ENCODE peak calls at places on chromosomes 16 and 17, in ten cellular contexts. One of them, this sample, is unnamed.

GRCh38 chr16:89643769-89644300 is 13.7 kb downstream of the CHMP1A start:
- DNase-seq in Caco-2: no peak
- DNase-seq in lung: no peak
- DNase-seq in cardiac muscle cell: no peak
- DNase-seq in fibroblast of mammary gland: no peak
- DNase-seq in transverse colon: no peak
- DNase-seq in GM12865: no peak
- DNase-seq in AG04449: no peak
- DNase-seq in left lung: no peak
- DNase-seq in fibroblast of the aortic adventitia: no peak
- DNase-seq in this sample: no peak

GRCh38 chr17:57599271-57600045 is 145.6 kb downstream of the CCDC182 start:
- DNase-seq in left lung: no peak
- DNase-seq in GM12865: peak; percentile 20
- DNase-seq in cardiac muscle cell: no peak
- DNase-seq in fibroblast of the aortic adventitia: no peak
- DNase-seq in AG04449: no peak
- DNase-seq in fibroblast of mammary gland: no peak
- DNase-seq in transverse colon: no peak
- DNase-seq in Caco-2: peak; percentile 2
- DNase-seq in lung: no peak
- DNase-seq in this sample: no peak

GRCh38 chr17:73641779-73642580 is 2.3 kb downstream of the SDK2 start:
- DNase-seq in cardiac muscle cell: no peak
- DNase-seq in AG04449: no peak
- DNase-seq in Caco-2: no peak
- DNase-seq in left lung: no peak
- DNase-seq in fibroblast of the aortic adventitia: no peak
- DNase-seq in GM12865: no peak
- DNase-seq in lung: no peak
- DNase-seq in transverse colon: no peak
- DNase-seq in fibroblast of mammary gland: no peak
- DNase-seq in this sample: no peak

GRCh38 chr16:2473999-2474876 is 689 bp upstream of the TBC1D24 start:
- DNase-seq in cardiac muscle cell: peak; percentile 74
- DNase-seq in transverse colon: peak; percentile 62
- DNase-seq in fibroblast of the aortic adventitia: no peak
- DNase-seq in fibroblast of mammary gland: no peak
- DNase-seq in AG04449: no peak
- DNase-seq in lung: no peak
- DNase-seq in left lung: peak; percentile 91
- DNase-seq in GM12865: peak; percentile 72
- DNase-seq in Caco-2: no peak
- DNase-seq in this sample: peak; percentile 53

GRCh38 chr17:75090871-75091854 is 3.4 kb downstream of the SLC16A5 start:
- DNase-seq in GM12865: no peak
- DNase-seq in AG04449: no peak
- DNase-seq in left lung: no peak
- DNase-seq in Caco-2: no peak
- DNase-seq in transverse colon: peak; percentile 75
- DNase-seq in fibroblast of mammary gland: no peak
- DNase-seq in fibroblast of the aortic adventitia: no peak
- DNase-seq in cardiac muscle cell: no peak
- DNase-seq in lung: no peak
- DNase-seq in this sample: peak; percentile 69

GRCh38 chr17:7034955-7035590 is 742 bp upstream of the SLC16A13 start:
- DNase-seq in Caco-2: no peak
- DNase-seq in cardiac muscle cell: no peak
- DNase-seq in transverse colon: no peak
- DNase-seq in fibroblast of mammary gland: no peak
- DNase-seq in GM12865: peak; percentile 64
- DNase-seq in lung: no peak
- DNase-seq in left lung: no peak
- DNase-seq in fibroblast of the aortic adventitia: no peak
- DNase-seq in AG04449: no peak
- DNase-seq in this sample: no peak

GRCh38 chr17:39197380-39198185 is at the start of gene CACNB1:
- DNase-seq in lung: peak; percentile 77
- DNase-seq in fibroblast of mammary gland: peak; percentile 53
- DNase-seq in left lung: peak; percentile 93
- DNase-seq in AG04449: no peak
- DNase-seq in GM12865: peak; percentile 84
- DNase-seq in cardiac muscle cell: peak; percentile 91
- DNase-seq in fibroblast of the aortic adventitia: peak; percentile 62
- DNase-seq in transverse colon: peak; percentile 82
- DNase-seq in Caco-2: peak; percentile 86
- DNase-seq in this sample: peak; percentile 90

GRCh38 chr16:50265260-50265659 is 1.1 kb upstream of the ADCY7 start:
- DNase-seq in left lung: no peak
- DNase-seq in lung: no peak
- DNase-seq in GM12865: peak; percentile 71
- DNase-seq in fibroblast of mammary gland: no peak
- DNase-seq in cardiac muscle cell: no peak
- DNase-seq in Caco-2: no peak
- DNase-seq in transverse colon: peak; percentile 42
- DNase-seq in AG04449: no peak
- DNase-seq in fibroblast of the aortic adventitia: no peak
- DNase-seq in this sample: no peak

GRCh38 chr17:64938925-64939474 is 19.7 kb upstream of the LRRC37A3 start:
- DNase-seq in Caco-2: no peak
- DNase-seq in left lung: peak; percentile 93
- DNase-seq in fibroblast of the aortic adventitia: peak; percentile 37
- DNase-seq in cardiac muscle cell: peak; percentile 63
- DNase-seq in lung: peak; percentile 45
- DNase-seq in fibroblast of mammary gland: peak; percentile 26
- DNase-seq in transverse colon: peak; percentile 64
- DNase-seq in GM12865: peak; percentile 60
- DNase-seq in AG04449: no peak
- DNase-seq in this sample: peak; percentile 32

GRCh38 chr16:89317101-89317671 is 99.7 kb downstream of the ZNF778 start:
- DNase-seq in lung: no peak
- DNase-seq in Caco-2: no peak
- DNase-seq in cardiac muscle cell: no peak
- DNase-seq in left lung: peak; percentile 57
- DNase-seq in fibroblast of the aortic adventitia: no peak
- DNase-seq in GM12865: no peak
- DNase-seq in fibroblast of mammary gland: no peak
- DNase-seq in AG04449: no peak
- DNase-seq in transverse colon: peak; percentile 41
- DNase-seq in this sample: no peak

GRCh38 chr16:12458591-12459400 is 344.9 kb downstream of the CPPED1 start:
- DNase-seq in left lung: peak; percentile 87
- DNase-seq in Caco-2: no peak
- DNase-seq in fibroblast of the aortic adventitia: no peak
- DNase-seq in fibroblast of mammary gland: no peak
- DNase-seq in GM12865: no peak
- DNase-seq in transverse colon: peak; percentile 16
- DNase-seq in lung: peak; percentile 53
- DNase-seq in AG04449: no peak
- DNase-seq in cardiac muscle cell: no peak
- DNase-seq in this sample: no peak

GRCh38 chr16:19707699-19708497 is 10.1 kb downstream of the KNOP1 start:
- DNase-seq in left lung: no peak
- DNase-seq in transverse colon: no peak
- DNase-seq in AG04449: no peak
- DNase-seq in fibroblast of the aortic adventitia: no peak
- DNase-seq in lung: no peak
- DNase-seq in GM12865: no peak
- DNase-seq in fibroblast of mammary gland: no peak
- DNase-seq in Caco-2: no peak
- DNase-seq in cardiac muscle cell: no peak
- DNase-seq in this sample: no peak

GRCh38 chr16:51057969-51058337 is 93.1 kb downstream of the SALL1 start:
- DNase-seq in cardiac muscle cell: no peak
- DNase-seq in transverse colon: no peak
- DNase-seq in AG04449: no peak
- DNase-seq in GM12865: no peak
- DNase-seq in Caco-2: no peak
- DNase-seq in left lung: no peak
- DNase-seq in fibroblast of the aortic adventitia: no peak
- DNase-seq in fibroblast of mammary gland: no peak
- DNase-seq in lung: no peak
- DNase-seq in this sample: no peak

GRCh38 chr17:82470065-82470464 is 11.5 kb downstream of the NARF start:
- DNase-seq in lung: no peak
- DNase-seq in AG04449: no peak
- DNase-seq in GM12865: no peak
- DNase-seq in fibroblast of mammary gland: no peak
- DNase-seq in fibroblast of the aortic adventitia: no peak
- DNase-seq in cardiac muscle cell: no peak
- DNase-seq in left lung: peak; percentile 14
- DNase-seq in Caco-2: no peak
- DNase-seq in transverse colon: no peak
- DNase-seq in this sample: no peak

DNA sequence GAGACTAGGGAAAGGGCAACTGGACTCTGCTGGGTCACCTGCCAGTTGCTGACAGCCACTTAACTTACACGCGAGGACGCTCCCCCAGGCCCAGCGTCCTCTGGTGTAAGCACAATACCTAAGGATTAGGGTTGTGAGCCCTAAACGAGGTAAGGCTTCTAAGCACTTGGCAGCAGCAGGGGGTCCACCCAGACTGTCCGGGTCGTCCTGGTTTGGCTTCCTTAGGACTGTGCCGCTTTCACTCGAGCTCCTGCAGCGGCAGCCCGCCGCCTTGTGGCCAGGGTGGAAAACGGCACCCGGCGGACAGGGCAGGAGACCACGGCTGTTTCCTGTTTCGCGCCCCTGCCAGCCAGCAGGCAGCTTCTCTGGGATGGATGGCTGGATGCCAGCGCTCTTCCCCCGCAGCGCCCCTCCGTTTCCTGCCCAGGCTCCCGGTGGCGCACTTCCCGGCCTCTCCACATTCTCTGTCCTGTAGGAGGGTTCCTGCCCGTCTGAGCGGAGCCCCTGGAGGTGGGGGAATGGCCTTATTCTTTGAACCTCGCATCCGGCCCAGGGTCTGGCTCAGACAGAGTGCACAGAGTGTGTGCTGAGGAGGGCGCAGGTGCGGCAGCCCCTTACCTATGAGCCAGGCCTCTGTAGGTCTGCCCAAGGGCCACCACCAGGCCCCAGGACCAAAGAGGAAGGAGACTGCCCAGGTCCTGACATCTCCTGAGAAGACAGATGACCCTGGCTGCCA is 47.0 kb upstream of the AMZ2 start:
- DNase-seq in transverse colon: peak; percentile 80
- DNase-seq in GM12865: peak; percentile 81
- DNase-seq in cardiac muscle cell: peak; percentile 83
- DNase-seq in fibroblast of mammary gland: peak; percentile 56
- DNase-seq in left lung: peak; percentile 96
- DNase-seq in fibroblast of the aortic adventitia: peak; percentile 61
- DNase-seq in lung: peak; percentile 63
- DNase-seq in AG04449: no peak
- DNase-seq in Caco-2: peak; percentile 74
- DNase-seq in this sample: peak; percentile 82
- H3K4me3 ChIP-seq in transverse colon: no peak overlapping the region
- H3K4me3 ChIP-seq in GM12865: peak overlapping the region; percentile 32
- H3K4me3 ChIP-seq in cardiac muscle cell: peak overlapping the region; percentile 14
- H3K4me3 ChIP-seq in fibroblast of mammary gland: no peak overlapping the region
- H3K4me3 ChIP-seq in left lung: no peak overlapping the region
- H3K4me3 ChIP-seq in fibroblast of the aortic adventitia: peak overlapping the region; percentile 47
- H3K4me3 ChIP-seq in lung: no peak overlapping the region
- H3K4me3 ChIP-seq in AG04449: peak overlapping the region; percentile 34
- H3K4me3 ChIP-seq in Caco-2: peak overlapping the region; percentile 27
- H3K4me3 ChIP-seq in this sample: peak overlapping the region; percentile 4

DNA sequence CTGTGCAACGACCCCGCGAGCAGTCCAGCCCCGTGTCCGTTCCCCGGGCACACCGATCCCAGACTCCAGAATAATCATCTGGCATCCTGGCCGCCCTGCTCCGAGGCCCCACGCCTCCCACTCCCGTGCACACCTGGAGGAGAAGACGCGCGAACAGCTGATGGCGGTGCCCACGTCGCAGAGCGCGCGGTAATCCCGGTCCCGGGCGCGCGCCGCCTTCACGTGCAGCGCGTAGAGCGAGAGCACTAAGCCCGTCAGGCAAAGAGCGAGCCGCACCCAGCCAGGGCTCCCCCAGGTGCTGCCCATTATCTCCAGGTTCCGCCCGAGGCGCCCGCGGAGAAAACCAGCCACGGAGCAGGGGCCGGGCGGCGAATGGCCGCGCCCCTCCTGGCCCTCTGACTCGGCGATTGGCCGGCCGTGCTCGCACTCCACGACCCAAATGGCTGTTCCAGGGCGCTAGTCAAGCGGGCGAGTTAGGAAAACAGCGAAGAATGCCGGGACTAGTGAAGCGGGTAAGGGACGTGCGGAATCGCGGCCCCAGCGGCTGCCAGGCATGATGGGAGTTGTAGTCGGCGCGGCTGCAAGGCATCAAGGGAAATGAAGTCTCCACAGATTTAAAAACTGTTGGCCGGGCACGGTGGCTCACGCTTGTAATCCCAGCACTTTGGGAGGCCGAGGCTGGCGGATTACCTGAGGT is at the start of gene VKORC1:
- DNase-seq in transverse colon: peak; percentile 96
- DNase-seq in lung: peak; percentile 95
- DNase-seq in Caco-2: peak; percentile 97
- DNase-seq in AG04449: peak; percentile 78
- DNase-seq in cardiac muscle cell: peak; percentile 97
- DNase-seq in fibroblast of mammary gland: peak; percentile 98
- DNase-seq in GM12865: peak; percentile 97
- DNase-seq in left lung: peak; percentile 96
- DNase-seq in fibroblast of the aortic adventitia: peak; percentile 97
- DNase-seq in this sample: peak; percentile 99
- TF ChIP-seq CTCF in transverse colon: no peak
- TF ChIP-seq CTCF in lung: no peak
- TF ChIP-seq CTCF in Caco-2: no peak
- TF ChIP-seq CTCF in AG04449: no peak
- TF ChIP-seq CTCF in cardiac muscle cell: no peak
- TF ChIP-seq CTCF in fibroblast of mammary gland: no peak
- TF ChIP-seq CTCF in GM12865: no peak
- TF ChIP-seq CTCF in left lung: no peak
- TF ChIP-seq CTCF in fibroblast of the aortic adventitia: no peak
- TF ChIP-seq CTCF in this sample: no peak

GRCh38 chr17:31698751-31699150 is 160.3 kb downstream of the COPRS start:
- DNase-seq in transverse colon: no peak
- DNase-seq in lung: no peak
- DNase-seq in AG04449: no peak
- DNase-seq in Caco-2: no peak
- DNase-seq in cardiac muscle cell: no peak
- DNase-seq in fibroblast of mammary gland: no peak
- DNase-seq in fibroblast of the aortic adventitia: no peak
- DNase-seq in GM12865: no peak
- DNase-seq in left lung: no peak
- DNase-seq in this sample: no peak
- H3K4me3 ChIP-seq in transverse colon: no peak overlapping the region
- H3K4me3 ChIP-seq in lung: no peak overlapping the region
- H3K4me3 ChIP-seq in AG04449: no peak overlapping the region
- H3K4me3 ChIP-seq in Caco-2: no peak overlapping the region
- H3K4me3 ChIP-seq in cardiac muscle cell: no peak overlapping the region
- H3K4me3 ChIP-seq in fibroblast of mammary gland: no peak overlapping the region
- H3K4me3 ChIP-seq in fibroblast of the aortic adventitia: no peak overlapping the region
- H3K4me3 ChIP-seq in GM12865: no peak overlapping the region
- H3K4me3 ChIP-seq in left lung: no peak overlapping the region
- H3K4me3 ChIP-seq in this sample: no peak overlapping the region

DNA sequence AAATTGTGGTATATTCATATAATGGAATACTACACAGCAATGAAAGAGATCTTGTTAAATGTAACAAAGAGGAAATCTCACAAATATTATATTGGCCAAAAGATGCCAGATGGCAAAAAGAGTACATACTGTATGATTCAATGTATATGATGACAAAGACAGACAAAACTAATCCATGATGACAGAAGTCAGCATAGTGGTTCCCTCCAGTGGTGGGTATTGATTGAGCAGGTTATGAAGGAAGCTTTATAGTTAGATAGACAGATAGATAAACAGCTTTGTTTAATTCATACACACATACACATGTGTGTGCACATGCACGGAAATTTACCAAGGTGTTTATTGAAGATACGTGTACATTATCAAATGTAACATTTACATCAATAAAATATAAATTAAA is 74.4 kb upstream of the SMIM36 start:
- DNase-seq in lung: no peak
- DNase-seq in cardiac muscle cell: no peak
- DNase-seq in fibroblast of mammary gland: no peak
- DNase-seq in transverse colon: no peak
- DNase-seq in AG04449: no peak
- DNase-seq in GM12865: no peak
- DNase-seq in fibroblast of the aortic adventitia: no peak
- DNase-seq in Caco-2: no peak
- DNase-seq in left lung: no peak
- DNase-seq in this sample: no peak
- TF ChIP-seq CTCF in lung: no peak
- TF ChIP-seq CTCF in cardiac muscle cell: no peak
- TF ChIP-seq CTCF in fibroblast of mammary gland: peak; percentile 15
- TF ChIP-seq CTCF in transverse colon: no peak
- TF ChIP-seq CTCF in AG04449: no peak
- TF ChIP-seq CTCF in GM12865: peak; percentile 3
- TF ChIP-seq CTCF in fibroblast of the aortic adventitia: peak; percentile 4
- TF ChIP-seq CTCF in Caco-2: no peak
- TF ChIP-seq CTCF in left lung: no peak
- TF ChIP-seq CTCF in this sample: no peak

This sample was measured in foreskin fibroblast.